ENCODE peak calls at places on chromosomes 5 and 9, in nine cellular contexts. N, Q, B, V, J, O, D, X and K are unnamed samples.

GRCh38 chr9:77495834-77496671 is 152.1 kb downstream of the GNA14 start:
- DNase-seq in N (no peak), Q (no peak), B (no peak), V (no peak), J (no peak), O (peak; percentile 33), D (no peak), X (peak; percentile 74), K (no peak)

GRCh38 chr5:171647043-171647899 is 138.3 kb upstream of the SMIM23 start:
- DNase-seq in N (no peak), Q (no peak), B (no peak), V (no peak), J (no peak), O (peak; percentile 49), D (no peak), X (peak; percentile 65), K (no peak)

GRCh38 chr5:175082346-175082745 is 358.0 kb downstream of the MSX2 start:
- DNase-seq in N (no peak), Q (no peak), B (no peak), V (no peak), J (no peak), O (no peak), D (no peak), X (no peak), K (no peak)

GRCh38 chr5:150502106-150502505 is 5.8 kb upstream of the NDST1 start:
- DNase-seq in N (no peak), Q (no peak), B (no peak), V (no peak), J (no peak), O (peak; percentile 38), D (no peak), X (no peak), K (no peak)

GRCh38 chr5:172243302-172243701 is 40.3 kb downstream of the UBTD2 start:
- DNase-seq in N (no peak), Q (no peak), B (no peak), V (no peak), J (no peak), O (no peak), D (no peak), X (no peak), K (no peak)

GRCh38 chr9:36162211-36162610 is 7.0 kb upstream of the CCIN start:
- DNase-seq in N (no peak), Q (no peak), B (no peak), V (no peak), J (no peak), O (no peak), D (no peak), X (no peak), K (no peak)

GRCh38 chr9:122213589-122214413 is 15.0 kb downstream of the LHX6 start:
- DNase-seq in N (peak; percentile 97), Q (peak; percentile 44), B (peak; percentile 63), V (peak; percentile 72), J (no peak), O (peak; percentile 67), D (peak; percentile 63), X (no peak), K (peak; percentile 49)

GRCh38 chr9:136239135-136239962 is 6.3 kb downstream of the QSOX2 start:
- DNase-seq in N (no peak), Q (no peak), B (no peak), V (no peak), J (no peak), O (no peak), D (no peak), X (no peak), K (no peak)

GRCh38 chr5:41447761-41448510 is 62.5 kb downstream of the PLCXD3 start:
- DNase-seq in N (no peak), Q (no peak), B (no peak), V (no peak), J (no peak), O (no peak), D (no peak), X (no peak), K (no peak)

GRCh38 chr5:140039561-140039960 is 3.5 kb downstream of the NRG2 start:
- DNase-seq in N (no peak), Q (peak; percentile 21), B (no peak), V (no peak), J (no peak), O (peak; percentile 49), D (no peak), X (peak; percentile 15), K (peak; percentile 15)

GRCh38 chr5:14447958-14448881 is 133.4 kb upstream of the OTULINL start:
- DNase-seq in N (no peak), Q (no peak), B (no peak), V (no peak), J (no peak), O (no peak), D (no peak), X (peak; percentile 84), K (no peak)

GRCh38 chr5:105504-106080 is 13.6 kb downstream of the PLEKHG4B start:
- DNase-seq in N (no peak), Q (no peak), B (no peak), V (no peak), J (no peak), O (no peak), D (no peak), X (no peak), K (no peak)

GRCh38 chr9:114803459-114803858 is 2.4 kb downstream of the TNFSF15 start:
- DNase-seq in N (no peak), Q (no peak), B (no peak), V (no peak), J (no peak), O (no peak), D (no peak), X (no peak), K (no peak)

GRCh38 chr9:7636297-7636696 is 163.3 kb downstream of the DMAC1 start:
- DNase-seq in N (no peak), Q (no peak), B (no peak), V (no peak), J (no peak), O (no peak), D (no peak), X (no peak), K (no peak)

GRCh38 chr5:16013334-16014065 is 166.1 kb downstream of the MARCHF11 start:
- DNase-seq in N (no peak), Q (no peak), B (no peak), V (no peak), J (no peak), O (peak; percentile 42), D (no peak), X (no peak), K (no peak)

GRCh38 chr9:81737871-81738507 is 48.6 kb upstream of the TLE1 start:
- DNase-seq in N (no peak), Q (no peak), B (no peak), V (no peak), J (no peak), O (peak; percentile 91), D (peak; percentile 70), X (peak; percentile 66), K (peak; percentile 44)

GRCh38 chr9:95880011-95880690 is 4.7 kb downstream of the ERCC6L2 start:
- DNase-seq in N (no peak), Q (no peak), B (no peak), V (no peak), J (no peak), O (peak; percentile 19), D (no peak), X (peak; percentile 59), K (no peak)

GRCh38 chr5:175873090-175873454 is 1.7 kb downstream of the CPLX2 start:
- DNase-seq in N (peak; percentile 92), Q (no peak), B (no peak), V (no peak), J (no peak), O (no peak), D (no peak), X (peak; percentile 10), K (no peak)

GRCh38 chr5:1011741-1012315 is 3.2 kb downstream of the NKD2 start:
- DNase-seq in N (no peak), Q (no peak), B (peak; percentile 50), V (no peak), J (no peak), O (no peak), D (no peak), X (no peak), K (no peak)

GRCh38 chr5:1662559-1663043 is 137.0 kb downstream of the MRPL36 start:
- DNase-seq in N (no peak), Q (no peak), B (peak; percentile 43), V (no peak), J (no peak), O (no peak), D (no peak), X (no peak), K (no peak)

GRCh38 chr5:143456952-143457547 is 53.6 kb upstream of the NR3C1 start:
- DNase-seq in N (no peak), Q (no peak), B (no peak), V (no peak), J (no peak), O (peak; percentile 82), D (no peak), X (peak; percentile 59), K (no peak)

GRCh38 chr5:93247126-93247525 is 333.9 kb downstream of the NR2F1-AS1 start:
- DNase-seq in N (no peak), Q (no peak), B (no peak), V (no peak), J (no peak), O (no peak), D (no peak), X (no peak), K (no peak)
- TF ChIP-seq CTCF in N (no peak), Q (no peak), B (no peak), V (no peak), J (no peak), O (no peak), D (no peak), X (no peak), K (no peak)

DNA sequence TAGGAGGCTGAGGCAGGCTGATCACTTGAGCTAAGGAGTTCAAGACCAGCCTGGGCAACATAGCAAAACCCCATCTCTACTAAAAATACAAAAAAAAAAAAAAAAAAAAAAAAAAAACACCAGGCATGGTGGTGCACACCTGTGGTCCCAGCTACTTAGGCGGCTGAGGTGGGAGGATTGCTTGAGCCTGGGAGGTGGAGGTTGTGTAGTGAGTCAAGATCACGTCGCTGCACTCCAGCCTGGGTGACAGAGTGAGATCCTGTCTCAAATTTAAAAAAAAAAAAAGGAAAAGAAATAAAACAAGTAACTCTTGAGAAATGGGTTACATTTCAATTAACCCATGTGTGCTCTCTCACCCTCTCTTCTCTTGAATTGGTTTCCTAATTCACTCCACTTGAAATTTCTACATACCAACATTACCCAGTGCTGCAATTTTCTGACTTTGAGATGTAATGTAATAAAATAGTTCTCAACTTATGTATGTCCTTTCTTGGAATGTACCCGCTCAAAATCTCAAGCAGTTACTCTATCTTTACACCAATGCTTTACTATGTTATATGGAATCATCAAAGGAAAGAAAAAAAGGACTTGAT is 35.8 kb downstream of the TMEM245 start:
- DNase-seq in N (no peak), Q (no peak), B (no peak), V (no peak), J (no peak), O (no peak), D (no peak), X (no peak), K (no peak)
- H3K36me3 ChIP-seq in N (peaks cover 20% of the 10 kb centered on the region), Q (peaks cover 80% of the 10 kb centered on the region), B (peaks cover 59% of the 10 kb centered on the region), V (peaks cover 96% of the 10 kb centered on the region), J (peaks cover 3% of the 10 kb centered on the region), O (peaks cover 3% of the 10 kb centered on the region), D (peaks cover 12% of the 10 kb centered on the region), X (peaks cover 17% of the 10 kb centered on the region), K (no peaks in the 10 kb centered on the region)

GRCh38 chr5:112366987-112367386 is 52.1 kb downstream of the EPB41L4A start:
- DNase-seq in N (no peak), Q (no peak), B (no peak), V (peak; percentile 8), J (no peak), O (peak; percentile 39), D (no peak), X (peak; percentile 11), K (no peak)
- TF ChIP-seq CTCF in N (peak; percentile 25), Q (no peak), B (no peak), V (peak; percentile 62), J (peak; percentile 41), O (peak; percentile 57), D (no peak), X (peak; percentile 33), K (no peak)

GRCh38 chr5:75358117-75358516 is 21.1 kb downstream of the HMGCR start:
- DNase-seq in N (no peak), Q (no peak), B (no peak), V (no peak), J (no peak), O (no peak), D (no peak), X (no peak), K (no peak)
- H3K36me3 ChIP-seq in N (peaks cover 78% of the 10 kb centered on the region), Q (peaks cover 91% of the 10 kb centered on the region), B (peaks cover 96% of the 10 kb centered on the region), V (peaks cover 99% of the 10 kb centered on the region), J (peaks cover 40% of the 10 kb centered on the region), O (peaks cover 25% of the 10 kb centered on the region), D (peaks cover 54% of the 10 kb centered on the region), X (peaks cover 88% of the 10 kb centered on the region), K (peaks cover 82% of the 10 kb centered on the region)